ENCODE peak calls at places on chromosome 4, in six cellular contexts. G is cardiac fibroblast, X is body of pancreas, E is suprapubic skin, L is endothelial cell, Y is fibroblast of lung. O is an unnamed sample.

GRCh38 chr4:76053730-76054129 is 17.9 kb upstream of the CXCL11 start:
- DNase-seq in Y (no peak), X (no peak), G (no peak), L (no peak), E (no peak), O (no peak)

GRCh38 chr4:168483786-168484185 is 3.5 kb upstream of the DDX60L start:
- DNase-seq in G (peak; percentile 85), E (no peak), L (no peak), Y (peak; percentile 83), X (no peak), O (no peak)

GRCh38 chr4:4477391-4477790 is 64.5 kb downstream of the STX18 start:
- DNase-seq in E (no peak), G (peak; percentile 15), X (no peak), Y (peak; percentile 46), L (no peak), O (no peak)

GRCh38 chr4:17613761-17614415 is 553 bp upstream of the MED28 start:
- DNase-seq in Y (peak; percentile 82), G (peak; percentile 81), X (peak; percentile 18), E (no peak), L (no peak), O (no peak)

GRCh38 chr4:17544831-17545234 is 29.9 kb downstream of the CLRN2 start:
- DNase-seq in E (no peak), Y (no peak), L (no peak), X (no peak), G (no peak), O (no peak)

GRCh38 chr4:137531951-137532868 is at the start of gene PCDH18:
- DNase-seq in Y (peak; percentile 97), X (peak; percentile 44), L (peak; percentile 52), E (peak; percentile 89), G (peak; percentile 97), O (no peak)

GRCh38 chr4:163611784-163612445 is 117.4 kb downstream of the TMA16 start:
- DNase-seq in L (no peak), E (no peak), X (no peak), G (no peak), Y (no peak), O (no peak)

GRCh38 chr4:4762909-4763814 is 96.3 kb upstream of the MSX1 start:
- DNase-seq in G (no peak), Y (peak; percentile 66), X (no peak), L (peak; percentile 11), E (no peak), O (no peak)

GRCh38 chr4:138439143-138439581 is 197.0 kb upstream of the SLC7A11 start:
- DNase-seq in E (no peak), L (no peak), Y (peak; percentile 82), G (peak; percentile 46), X (no peak), O (no peak)

GRCh38 chr4:71878388-71878787 is 94.5 kb upstream of the GC start:
- DNase-seq in L (no peak), X (no peak), Y (no peak), E (no peak), G (no peak), O (no peak)

GRCh38 chr4:140330311-140330900 is 43.0 kb upstream of the SCOC start:
- DNase-seq in G (peak; percentile 72), Y (peak; percentile 42), X (no peak), L (no peak), E (no peak), O (no peak)

GRCh38 chr4:85107553-85107952 is 141.1 kb upstream of the WDFY3 start:
- DNase-seq in E (no peak), G (no peak), L (no peak), X (no peak), Y (peak; percentile 70), O (no peak)

GRCh38 chr4:86730310-86730709 is 118.9 kb downstream of the SLC10A6 start:
- DNase-seq in Y (no peak), G (no peak), L (no peak), E (no peak), X (no peak), O (no peak)

GRCh38 chr4:118920247-118920646 is 31.6 kb downstream of the SYNPO2 start:
- DNase-seq in G (peak; percentile 40), E (no peak), X (no peak), Y (peak; percentile 63), L (no peak), O (no peak)

GRCh38 chr4:24433515-24434192 is 150.7 kb downstream of the DHX15 start:
- DNase-seq in E (no peak), X (no peak), Y (no peak), L (no peak), G (no peak), O (no peak)

GRCh38 chr4:1330761-1331590 is 16.0 kb upstream of the UVSSA start:
- DNase-seq in G (no peak), L (no peak), E (no peak), X (no peak), Y (no peak), O (no peak)

GRCh38 chr4:100569196-100569595 is 51.4 kb upstream of the EMCN start:
- DNase-seq in E (no peak), L (no peak), G (no peak), X (no peak), Y (no peak), O (no peak)

GRCh38 chr4:108172231-108172779 is 3.6 kb upstream of the LEF1 start:
- DNase-seq in L (peak; percentile 77), Y (peak; percentile 48), E (no peak), G (no peak), X (no peak), O (no peak)

GRCh38 chr4:87920478-87920877 is 55.0 kb upstream of the SPP1 start:
- DNase-seq in E (no peak), G (no peak), X (no peak), L (no peak), Y (no peak), O (no peak)

GRCh38 chr4:139243448-139244365 is 36.3 kb downstream of the MGARP start:
- DNase-seq in L (no peak), Y (peak; percentile 99), G (peak; percentile 98), E (no peak), X (peak; percentile 31), O (no peak)

GRCh38 chr4:133484287-133484686 is 335.2 kb downstream of the PCDH10 start:
- DNase-seq in L (no peak), X (no peak), G (no peak), E (no peak), Y (peak; percentile 50), O (no peak)

GRCh38 chr4:24855741-24856140 is 57.1 kb downstream of the CCDC149 start:
- DNase-seq in G (no peak), X (no peak), E (no peak), Y (no peak), L (no peak), O (no peak)

GRCh38 chr4:144283496-144283895 is 143.0 kb upstream of the GYPA start:
- DNase-seq in X (no peak), L (no peak), Y (no peak), E (no peak), G (no peak), O (no peak)

GRCh38 chr4:20254517-20255250 is 3.0 kb downstream of the SLIT2 start:
- DNase-seq in L (peak; percentile 49), Y (peak; percentile 64), E (peak; percentile 80), G (peak; percentile 60), X (peak; percentile 18), O (no peak)

GRCh38 chr4:118755438-118756226 is 70.4 kb downstream of the METTL14 start:
- DNase-seq in L (no peak), X (no peak), G (no peak), E (no peak), Y (no peak), O (no peak)

GRCh38 chr4:154487144-154487543 is 4.5 kb downstream of the DCHS2 start:
- DNase-seq in Y (no peak), G (no peak), E (no peak), X (no peak), L (no peak), O (no peak)

GRCh38 chr4:41192136-41192535 is 22.2 kb downstream of the APBB2 start:
- DNase-seq in Y (peak; percentile 59), L (no peak), X (no peak), G (peak; percentile 66), E (no peak), O (no peak)

GRCh38 chr4:8052160-8052691 is 106.4 kb downstream of the ABLIM2 start:
- DNase-seq in L (no peak), G (no peak), Y (peak; percentile 9), E (no peak), X (no peak), O (no peak)

GRCh38 chr4:128376958-128377357 is 89.3 kb upstream of the PGRMC2 start:
- DNase-seq in E (no peak), L (no peak), Y (no peak), G (no peak), X (no peak), O (no peak)

GRCh38 chr4:3215256-3215655 is 33.7 kb upstream of the MSANTD1 start:
- DNase-seq in E (no peak), Y (no peak), G (no peak), X (no peak), L (no peak), O (no peak)
- TF ChIP-seq CTCF in E (no peak), Y (no peak), G (no peak), X (no peak), L (no peak), O (no peak)

GRCh38 chr4:52290468-52290867 is 239.4 kb downstream of the SPATA18 start:
- DNase-seq in L (no peak), G (no peak), E (no peak), Y (no peak), X (no peak), O (no peak)
- TF ChIP-seq CTCF in L (no peak), G (no peak), E (no peak), Y (no peak), X (no peak), O (no peak)

GRCh38 chr4:6909113-6909969 is at the start of gene TBC1D14:
- DNase-seq in G (peak; percentile 85), Y (peak; percentile 85), E (peak; percentile 95), L (peak; percentile 85), X (peak; percentile 88), O (peak; percentile 84)
- TF ChIP-seq CTCF in G (no peak), Y (no peak), E (peak; percentile 23), L (peak; percentile 50), X (peak; percentile 35), O (no peak)

GRCh38 chr4:184983660-184984356 is 34.5 kb upstream of the HELT start:
- DNase-seq in E (no peak), Y (peak; percentile 34), X (peak; percentile 43), L (peak; percentile 69), G (peak; percentile 68), O (no peak)
- TF ChIP-seq CTCF in E (no peak), Y (peak; percentile 47), X (peak; percentile 37), L (no peak), G (peak; percentile 61), O (peak; percentile 63)

O was measured in CD14-positive monocyte.